ENCODE peak calls at places on chromosome 13, in eight cellular contexts. A is breast epithelium, S is stomach, E is GM12878, V is transverse colon, N is vagina, L is HCT116, G is endothelial cell of umbilical vein. D is an unnamed sample.
A peak's percentile ranks its signal among the peaks of the same experiment; 100 is the strongest.

GRCh38 chr13:46286972-46287371 is 75.2 kb downstream of the LRRC63 start:
- DNase-seq in N (no peak), L (no peak), E (no peak), G (no peak), V (no peak), S (no peak), A (no peak), D (no peak)

GRCh38 chr13:61024046-61024445 is 391.6 kb downstream of the PCDH20 start:
- DNase-seq in S (no peak), E (no peak), A (no peak), L (no peak), N (no peak), G (no peak), V (no peak), D (no peak)

GRCh38 chr13:53110181-53110580 is 81.6 kb downstream of the OLFM4 start:
- DNase-seq in N (no peak), G (no peak), A (no peak), V (no peak), E (no peak), S (no peak), L (no peak), D (no peak)

GRCh38 chr13:112132619-112133018 is 65.7 kb downstream of the SOX1 start:
- DNase-seq in N (no peak), S (peak; percentile 18), A (peak; percentile 10), V (no peak), G (no peak), L (no peak), E (no peak), D (peak; percentile 42)

GRCh38 chr13:109572389-109572788 is 214.0 kb downstream of the IRS2 start:
- DNase-seq in G (no peak), S (no peak), E (no peak), N (no peak), A (no peak), V (no peak), L (no peak), D (no peak)

GRCh38 chr13:91381371-91381770 is 17.1 kb upstream of the GPC5 start:
- DNase-seq in G (peak; percentile 22), A (no peak), N (no peak), S (no peak), L (no peak), V (no peak), E (no peak), D (no peak)

GRCh38 chr13:73065665-73066350 is 7.0 kb downstream of the KLF5 start:
- DNase-seq in E (no peak), N (no peak), G (no peak), V (peak; percentile 49), L (no peak), A (no peak), S (no peak), D (no peak)

GRCh38 chr13:111183959-111184684 is 69.0 kb downstream of the ARHGEF7 start:
- DNase-seq in L (no peak), G (no peak), N (no peak), A (no peak), S (no peak), E (no peak), V (no peak), D (no peak)

GRCh38 chr13:43784491-43784890 is 2.3 kb downstream of the ENOX1 start:
- DNase-seq in N (no peak), G (no peak), E (no peak), L (no peak), V (no peak), S (no peak), A (no peak), D (no peak)

GRCh38 chr13:25468330-25469178 is 96.8 kb downstream of the ATP8A2 start:
- DNase-seq in E (no peak), G (no peak), A (no peak), L (no peak), V (no peak), N (no peak), S (no peak), D (no peak)

GRCh38 chr13:24618219-24618955 is 61.8 kb upstream of the ATP12A start:
- DNase-seq in G (no peak), S (peak; percentile 37), A (no peak), N (no peak), L (no peak), V (peak; percentile 41), E (peak; percentile 40), D (peak; percentile 83)

GRCh38 chr13:26508885-26509284 is 48.6 kb upstream of the WASF3 start:
- DNase-seq in G (no peak), V (peak; percentile 62), E (no peak), A (no peak), S (peak; percentile 48), L (no peak), N (no peak), D (no peak)

GRCh38 chr13:51861728-51862300 is at the start of gene CCDC70:
- DNase-seq in S (no peak), L (no peak), G (peak; percentile 36), E (no peak), N (no peak), A (no peak), V (no peak), D (no peak)

GRCh38 chr13:29039212-29039611 is 219.1 kb downstream of the MTUS2 start:
- DNase-seq in V (no peak), N (no peak), S (no peak), L (no peak), G (no peak), A (no peak), E (no peak), D (no peak)

GRCh38 chr13:113041821-113042335 is 63.7 kb upstream of the F7 start:
- DNase-seq in L (no peak), E (no peak), N (no peak), S (no peak), V (no peak), A (no peak), G (no peak), D (no peak)

GRCh38 chr13:22114630-22115311 is 443.9 kb downstream of the FGF9 start:
- DNase-seq in G (no peak), E (peak; percentile 99), V (no peak), N (no peak), L (no peak), A (no peak), S (no peak), D (no peak)

GRCh38 chr13:91778123-91778522 is 379.7 kb downstream of the GPC5 start:
- DNase-seq in S (no peak), L (no peak), V (no peak), G (no peak), E (no peak), A (no peak), N (no peak), D (no peak)

GRCh38 chr13:51041126-51041525 is 69.9 kb downstream of the C13orf42 start:
- DNase-seq in L (no peak), S (no peak), N (no peak), V (no peak), A (no peak), E (no peak), G (no peak), D (no peak)

GRCh38 chr13:73092831-73093230 is 34.0 kb downstream of the KLF5 start:
- DNase-seq in E (no peak), L (no peak), S (no peak), G (no peak), N (no peak), A (no peak), V (no peak), D (no peak)

GRCh38 chr13:53732664-53733063 is 704.1 kb downstream of the OLFM4 start:
- DNase-seq in N (no peak), S (no peak), A (no peak), E (no peak), V (no peak), G (no peak), L (no peak), D (no peak)

DNA sequence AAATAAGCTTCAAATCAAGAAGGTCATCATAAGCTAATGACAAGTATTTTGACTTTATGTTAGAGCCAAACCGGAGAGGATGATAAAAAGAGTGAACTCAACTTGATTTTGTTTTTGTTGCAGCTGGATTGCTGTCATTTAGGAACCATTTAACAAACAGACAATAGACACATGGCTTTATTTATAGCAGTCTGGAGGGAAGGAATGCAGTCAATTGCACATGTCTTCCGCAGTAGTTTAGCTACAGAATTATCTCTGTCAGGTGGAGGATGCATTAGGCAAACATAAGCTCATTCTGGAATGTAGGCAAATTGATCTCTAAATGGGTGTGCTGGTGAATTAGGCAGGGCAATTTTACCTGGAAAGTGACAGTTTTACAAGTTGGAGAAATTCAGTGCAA is 318.1 kb downstream of the NDFIP2 start:
- DNase-seq in A (no peak), E (no peak), V (no peak), S (no peak), G (no peak), L (no peak), N (no peak), D (no peak)
- TF ChIP-seq POLR2AphosphoS5 in A (no peak), E (no peak), V (no peak), S (no peak), G (no peak), L (no peak), N (no peak), D (no peak)

GRCh38 chr13:75305057-75305456 is 176.9 kb downstream of the TBC1D4 start:
- DNase-seq in L (no peak), N (no peak), S (no peak), G (peak; percentile 44), A (no peak), V (no peak), E (no peak), D (no peak)
- H3K36me3 ChIP-seq in L (no peaks in the 10 kb centered on the region), N (peaks cover 3% of the 10 kb centered on the region), S (peaks cover 8% of the 10 kb centered on the region), G (peaks cover 2% of the 10 kb centered on the region), A (peaks cover 4% of the 10 kb centered on the region), V (no peaks in the 10 kb centered on the region), E (no peaks in the 10 kb centered on the region), D (peaks cover 4% of the 10 kb centered on the region)

GRCh38 chr13:33639158-33639557 is 178.8 kb upstream of the RFC3 start:
- DNase-seq in G (no peak), A (no peak), N (no peak), L (no peak), E (no peak), V (peak; percentile 22), S (no peak), D (no peak)
- H3K4me1 ChIP-seq in G (no peaks in the 10 kb centered on the region), A (no peaks in the 10 kb centered on the region), N (peaks cover 47% of the 10 kb centered on the region), L (no peaks in the 10 kb centered on the region), E (peaks cover 19% of the 10 kb centered on the region), V (peaks cover 11% of the 10 kb centered on the region), S (peaks cover 16% of the 10 kb centered on the region), D (peaks cover 26% of the 10 kb centered on the region)

DNA sequence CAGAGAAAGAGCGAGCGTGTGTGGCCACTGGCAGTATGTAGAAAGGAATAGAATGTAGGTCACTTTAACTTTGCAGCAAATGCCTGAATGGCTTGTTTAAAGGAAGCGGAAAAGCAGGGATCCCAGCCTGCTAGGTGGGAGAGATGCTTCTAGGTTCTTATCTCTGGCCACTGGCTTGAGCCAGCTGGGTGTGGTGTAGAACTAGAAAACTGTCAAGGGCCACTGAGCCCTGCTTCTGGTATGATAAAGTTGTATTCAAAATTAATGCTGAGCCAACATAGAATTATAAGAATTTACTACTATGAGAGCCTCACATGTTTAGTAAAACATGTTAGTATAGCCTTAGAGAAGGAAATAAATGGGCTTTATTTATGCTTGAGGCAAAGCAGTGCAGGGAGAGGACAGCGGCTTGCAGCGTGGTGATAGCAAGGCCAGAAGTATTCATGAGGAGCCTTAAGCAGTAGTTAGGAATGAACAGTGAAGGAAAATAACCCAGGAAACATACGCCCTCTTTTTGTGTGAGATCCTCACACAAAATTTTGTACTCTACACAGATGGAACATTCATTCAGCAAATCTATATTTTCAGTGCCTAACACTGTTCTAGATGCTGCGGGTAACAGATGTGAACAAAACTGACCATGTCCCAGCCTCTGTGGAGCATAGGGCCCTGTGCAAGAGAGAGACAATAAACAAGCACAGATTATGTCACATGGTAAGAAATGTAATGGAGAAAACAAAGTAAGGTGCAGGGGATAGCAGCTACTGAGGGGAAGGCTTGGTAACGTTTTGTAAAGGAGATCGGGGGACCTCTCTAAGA is 863.2 kb downstream of the DIAPH3 start:
- DNase-seq in L (no peak), G (no peak), V (no peak), S (no peak), E (no peak), A (no peak), N (no peak), D (no peak)
- TF ChIP-seq POLR2AphosphoS5 in L (no peak), G (no peak), V (no peak), S (no peak), E (no peak), A (no peak), N (no peak), D (no peak)